ENCODE peak calls at places on chromosome 16, in eight cellular contexts. One of them, this sample, is unnamed.

GRCh38 chr16:57377080-57377841 is 5.0 kb downstream of the CX3CL1 start:
- DNase-seq in breast epithelium: peak
- DNase-seq in T-cell: no peak
- DNase-seq in activated naive CD4-positive, alpha-beta T cell treated with anti-CD3 and anti-CD28 coated beads for 36 hours: peak
- DNase-seq in stimulated activated CD4-positive, alpha-beta T cell treated with anti-CD3 and anti-CD28 coated beads, TNF-alpha, amount 100 ng/mL, for 48 hours: peak
- DNase-seq in COR-L47: no peak
- DNase-seq in amniotic stem cell: no peak
- DNase-seq in EL: peak
- DNase-seq in this sample: no peak

GRCh38 chr16:89473791-89474414 is 16.5 kb downstream of the ANKRD11 start:
- DNase-seq in breast epithelium: no peak
- DNase-seq in T-cell: no peak
- DNase-seq in activated naive CD4-positive, alpha-beta T cell treated with anti-CD3 and anti-CD28 coated beads for 36 hours: no peak
- DNase-seq in stimulated activated CD4-positive, alpha-beta T cell treated with anti-CD3 and anti-CD28 coated beads, TNF-alpha, amount 100 ng/mL, for 48 hours: no peak
- DNase-seq in COR-L47: no peak
- DNase-seq in amniotic stem cell: no peak
- DNase-seq in EL: peak
- DNase-seq in this sample: no peak

GRCh38 chr16:50531901-50532300 is 16.3 kb upstream of the NKD1 start:
- DNase-seq in breast epithelium: no peak
- DNase-seq in T-cell: no peak
- DNase-seq in activated naive CD4-positive, alpha-beta T cell treated with anti-CD3 and anti-CD28 coated beads for 36 hours: no peak
- DNase-seq in stimulated activated CD4-positive, alpha-beta T cell treated with anti-CD3 and anti-CD28 coated beads, TNF-alpha, amount 100 ng/mL, for 48 hours: no peak
- DNase-seq in COR-L47: no peak
- DNase-seq in amniotic stem cell: no peak
- DNase-seq in EL: no peak
- DNase-seq in this sample: no peak

GRCh38 chr16:194516-194915 is 14.3 kb downstream of the HBQ1 start:
- DNase-seq in breast epithelium: no peak
- DNase-seq in T-cell: no peak
- DNase-seq in activated naive CD4-positive, alpha-beta T cell treated with anti-CD3 and anti-CD28 coated beads for 36 hours: no peak
- DNase-seq in stimulated activated CD4-positive, alpha-beta T cell treated with anti-CD3 and anti-CD28 coated beads, TNF-alpha, amount 100 ng/mL, for 48 hours: no peak
- DNase-seq in COR-L47: no peak
- DNase-seq in amniotic stem cell: no peak
- DNase-seq in EL: no peak
- DNase-seq in this sample: no peak

GRCh38 chr16:84091460-84091859 is 25.3 kb downstream of the MBTPS1 start:
- DNase-seq in breast epithelium: no peak
- DNase-seq in T-cell: no peak
- DNase-seq in activated naive CD4-positive, alpha-beta T cell treated with anti-CD3 and anti-CD28 coated beads for 36 hours: no peak
- DNase-seq in stimulated activated CD4-positive, alpha-beta T cell treated with anti-CD3 and anti-CD28 coated beads, TNF-alpha, amount 100 ng/mL, for 48 hours: no peak
- DNase-seq in COR-L47: no peak
- DNase-seq in amniotic stem cell: no peak
- DNase-seq in EL: no peak
- DNase-seq in this sample: peak

GRCh38 chr16:4682616-4683254 is 10.6 kb upstream of the NUDT16L1 start:
- DNase-seq in breast epithelium: peak
- DNase-seq in T-cell: no peak
- DNase-seq in activated naive CD4-positive, alpha-beta T cell treated with anti-CD3 and anti-CD28 coated beads for 36 hours: peak
- DNase-seq in stimulated activated CD4-positive, alpha-beta T cell treated with anti-CD3 and anti-CD28 coated beads, TNF-alpha, amount 100 ng/mL, for 48 hours: peak
- DNase-seq in COR-L47: no peak
- DNase-seq in amniotic stem cell: no peak
- DNase-seq in EL: no peak
- DNase-seq in this sample: peak

GRCh38 chr16:56506941-56507340 is 12.9 kb downstream of the BBS2 start:
- DNase-seq in breast epithelium: no peak
- DNase-seq in T-cell: no peak
- DNase-seq in activated naive CD4-positive, alpha-beta T cell treated with anti-CD3 and anti-CD28 coated beads for 36 hours: no peak
- DNase-seq in stimulated activated CD4-positive, alpha-beta T cell treated with anti-CD3 and anti-CD28 coated beads, TNF-alpha, amount 100 ng/mL, for 48 hours: no peak
- DNase-seq in COR-L47: no peak
- DNase-seq in amniotic stem cell: peak
- DNase-seq in EL: peak
- DNase-seq in this sample: no peak

GRCh38 chr16:2282866-2283555 is 15.1 kb upstream of the RNPS1 start:
- DNase-seq in breast epithelium: no peak
- DNase-seq in T-cell: no peak
- DNase-seq in activated naive CD4-positive, alpha-beta T cell treated with anti-CD3 and anti-CD28 coated beads for 36 hours: no peak
- DNase-seq in stimulated activated CD4-positive, alpha-beta T cell treated with anti-CD3 and anti-CD28 coated beads, TNF-alpha, amount 100 ng/mL, for 48 hours: no peak
- DNase-seq in COR-L47: no peak
- DNase-seq in amniotic stem cell: no peak
- DNase-seq in EL: no peak
- DNase-seq in this sample: peak

GRCh38 chr16:346587-346986 is 5.9 kb downstream of the AXIN1 start:
- DNase-seq in breast epithelium: no peak
- DNase-seq in T-cell: no peak
- DNase-seq in activated naive CD4-positive, alpha-beta T cell treated with anti-CD3 and anti-CD28 coated beads for 36 hours: no peak
- DNase-seq in stimulated activated CD4-positive, alpha-beta T cell treated with anti-CD3 and anti-CD28 coated beads, TNF-alpha, amount 100 ng/mL, for 48 hours: no peak
- DNase-seq in COR-L47: no peak
- DNase-seq in amniotic stem cell: no peak
- DNase-seq in EL: peak
- DNase-seq in this sample: no peak

GRCh38 chr16:86363057-86363490 is 147.3 kb upstream of the FOXF1 start:
- DNase-seq in breast epithelium: no peak
- DNase-seq in T-cell: no peak
- DNase-seq in activated naive CD4-positive, alpha-beta T cell treated with anti-CD3 and anti-CD28 coated beads for 36 hours: no peak
- DNase-seq in stimulated activated CD4-positive, alpha-beta T cell treated with anti-CD3 and anti-CD28 coated beads, TNF-alpha, amount 100 ng/mL, for 48 hours: no peak
- DNase-seq in COR-L47: no peak
- DNase-seq in amniotic stem cell: peak
- DNase-seq in EL: peak
- DNase-seq in this sample: no peak

GRCh38 chr16:4290236-4290830 is 17.5 kb upstream of the TFAP4 start:
- DNase-seq in breast epithelium: no peak
- DNase-seq in T-cell: no peak
- DNase-seq in activated naive CD4-positive, alpha-beta T cell treated with anti-CD3 and anti-CD28 coated beads for 36 hours: no peak
- DNase-seq in stimulated activated CD4-positive, alpha-beta T cell treated with anti-CD3 and anti-CD28 coated beads, TNF-alpha, amount 100 ng/mL, for 48 hours: no peak
- DNase-seq in COR-L47: no peak
- DNase-seq in amniotic stem cell: peak
- DNase-seq in EL: peak
- DNase-seq in this sample: peak

GRCh38 chr16:17358846-17359245 is 111.9 kb downstream of the XYLT1 start:
- DNase-seq in breast epithelium: no peak
- DNase-seq in T-cell: no peak
- DNase-seq in activated naive CD4-positive, alpha-beta T cell treated with anti-CD3 and anti-CD28 coated beads for 36 hours: no peak
- DNase-seq in stimulated activated CD4-positive, alpha-beta T cell treated with anti-CD3 and anti-CD28 coated beads, TNF-alpha, amount 100 ng/mL, for 48 hours: no peak
- DNase-seq in COR-L47: no peak
- DNase-seq in amniotic stem cell: no peak
- DNase-seq in EL: no peak
- DNase-seq in this sample: no peak

GRCh38 chr16:27246439-27246838 is 22.1 kb downstream of the NSMCE1 start:
- DNase-seq in breast epithelium: no peak
- DNase-seq in T-cell: no peak
- DNase-seq in activated naive CD4-positive, alpha-beta T cell treated with anti-CD3 and anti-CD28 coated beads for 36 hours: peak
- DNase-seq in stimulated activated CD4-positive, alpha-beta T cell treated with anti-CD3 and anti-CD28 coated beads, TNF-alpha, amount 100 ng/mL, for 48 hours: no peak
- DNase-seq in COR-L47: no peak
- DNase-seq in amniotic stem cell: no peak
- DNase-seq in EL: no peak
- DNase-seq in this sample: no peak